ENCODE peak calls at places on chromosome 1, in six cellular contexts. L is T-helper 2 cell, U is PC-3, S is NCI-H1092 treated with DMSO at 0.1 percent for 48 hours, E is foreskin fibroblast, K is T-cell. Y is an unnamed sample.

GRCh38 chr1:153572569-153573015 is 6.9 kb upstream of the S100A2 start:
- DNase-seq in L (peak), S (peak), E (peak), K (peak), U (peak), Y (peak)

GRCh38 chr1:51373898-51374297 is 43.5 kb upstream of the TTC39A start:
- DNase-seq in L (no peak), K (no peak), S (no peak), U (peak), E (no peak), Y (no peak)

GRCh38 chr1:113654883-113655282 is 104.4 kb downstream of the PHTF1 start:
- DNase-seq in K (no peak), L (no peak), E (no peak), S (no peak), U (no peak), Y (no peak)

GRCh38 chr1:205443585-205444299 is 12.1 kb downstream of the BLACAT1 start:
- DNase-seq in E (no peak), L (no peak), U (no peak), S (no peak), K (no peak), Y (no peak)

GRCh38 chr1:236069796-236070195 is 4.9 kb upstream of the NID1 start:
- DNase-seq in S (no peak), L (no peak), E (no peak), U (no peak), K (no peak), Y (no peak)

GRCh38 chr1:175272361-175272760 is 79.8 kb upstream of the KIAA0040 start:
- DNase-seq in U (no peak), K (no peak), S (no peak), L (no peak), E (no peak), Y (no peak)

GRCh38 chr1:84037758-84038611 is 39.1 kb upstream of the TTLL7 start:
- DNase-seq in S (no peak), L (no peak), K (no peak), U (peak), E (no peak), Y (no peak)

GRCh38 chr1:197675475-197676324 is 99.6 kb downstream of the DENND1B start:
- DNase-seq in S (no peak), U (no peak), L (no peak), E (peak), K (no peak), Y (no peak)

GRCh38 chr1:201753492-201753891 is 75.5 kb upstream of the IPO9 start:
- DNase-seq in L (no peak), U (no peak), K (no peak), E (no peak), S (no peak), Y (no peak)

GRCh38 chr1:197352011-197352410 is 84.0 kb downstream of the CRB1 start:
- DNase-seq in S (no peak), L (no peak), K (no peak), E (peak), U (no peak), Y (no peak)

GRCh38 chr1:235575597-235575996 is 71.3 kb upstream of the B3GALNT2 start:
- DNase-seq in U (no peak), K (no peak), S (no peak), E (no peak), L (no peak), Y (no peak)

GRCh38 chr1:41806472-41807155 is 112.1 kb downstream of the HIVEP3 start:
- DNase-seq in E (no peak), S (no peak), K (peak), L (peak), U (no peak), Y (no peak)

GRCh38 chr1:119778886-119779560 is 10.3 kb upstream of the HMGCS2 start:
- DNase-seq in S (no peak), E (peak), L (no peak), K (no peak), U (no peak), Y (no peak)